ENCODE peak calls at places on chromosome 9, in six cellular contexts. G is K562, W is SK-N-SH, F is A549, X is GM12878, I is H1. E is an unnamed sample.

GRCh38 chr9:115373000-115373709 is 255.2 kb upstream of the TNC start:
- DNase-seq in G (no peak), W (no peak), F (peak), X (peak), I (no peak), E (peak)

GRCh38 chr9:38091310-38092199 is 22.5 kb upstream of the SHB start:
- DNase-seq in G (no peak), W (peak), F (no peak), X (no peak), I (no peak), E (no peak)

GRCh38 chr9:132857601-132858342 is 20.3 kb downstream of the AK8 start:
- DNase-seq in G (peak), W (peak), F (no peak), X (no peak), I (peak), E (no peak)

GRCh38 chr9:135809166-135809565 is 98.2 kb downstream of the CAMSAP1 start:
- DNase-seq in G (no peak), W (no peak), F (no peak), X (no peak), I (no peak), E (no peak)

GRCh38 chr9:26034776-26035175 is 356.5 kb upstream of the TUSC1 start:
- DNase-seq in G (no peak), W (no peak), F (no peak), X (no peak), I (no peak), E (no peak)

GRCh38 chr9:112789493-112789892 is 38.9 kb downstream of the SNX30 start:
- DNase-seq in G (no peak), W (no peak), F (no peak), X (no peak), I (no peak), E (no peak)

GRCh38 chr9:108676344-108676743 is 179.4 kb downstream of the ACTL7B start:
- DNase-seq in G (no peak), W (no peak), F (no peak), X (no peak), I (no peak), E (no peak)

GRCh38 chr9:69411246-69411645 is 86.2 kb downstream of the ENTREP1 start:
- DNase-seq in G (no peak), W (no peak), F (no peak), X (no peak), I (no peak), E (no peak)

GRCh38 chr9:92746567-92747458 is 17.8 kb downstream of the BICD2 start:
- DNase-seq in G (no peak), W (no peak), F (no peak), X (no peak), I (no peak), E (peak)
- TF ChIP-seq CHD2 in G (no peak), W (no peak), F (no peak), X (no peak), I (no peak), E (no peak)

GRCh38 chr9:130696139-130696650 is 2.6 kb downstream of the EXOSC2 start:
- DNase-seq in G (no peak), W (no peak), F (no peak), X (no peak), I (no peak), E (no peak)

GRCh38 chr9:130694205-130694604 is 625 bp downstream of the EXOSC2 start:
- DNase-seq in G (no peak), W (no peak), F (no peak), X (no peak), I (no peak), E (no peak)

GRCh38 chr9:130693101-130693425 is 517 bp upstream of the EXOSC2 start:
- DNase-seq in G (no peak), W (no peak), F (no peak), X (no peak), I (no peak), E (no peak)

GRCh38 chr9:130692365-130692764 is 1.2 kb upstream of the EXOSC2 start:
- DNase-seq in G (no peak), W (peak), F (no peak), X (no peak), I (peak), E (no peak)

DNA sequence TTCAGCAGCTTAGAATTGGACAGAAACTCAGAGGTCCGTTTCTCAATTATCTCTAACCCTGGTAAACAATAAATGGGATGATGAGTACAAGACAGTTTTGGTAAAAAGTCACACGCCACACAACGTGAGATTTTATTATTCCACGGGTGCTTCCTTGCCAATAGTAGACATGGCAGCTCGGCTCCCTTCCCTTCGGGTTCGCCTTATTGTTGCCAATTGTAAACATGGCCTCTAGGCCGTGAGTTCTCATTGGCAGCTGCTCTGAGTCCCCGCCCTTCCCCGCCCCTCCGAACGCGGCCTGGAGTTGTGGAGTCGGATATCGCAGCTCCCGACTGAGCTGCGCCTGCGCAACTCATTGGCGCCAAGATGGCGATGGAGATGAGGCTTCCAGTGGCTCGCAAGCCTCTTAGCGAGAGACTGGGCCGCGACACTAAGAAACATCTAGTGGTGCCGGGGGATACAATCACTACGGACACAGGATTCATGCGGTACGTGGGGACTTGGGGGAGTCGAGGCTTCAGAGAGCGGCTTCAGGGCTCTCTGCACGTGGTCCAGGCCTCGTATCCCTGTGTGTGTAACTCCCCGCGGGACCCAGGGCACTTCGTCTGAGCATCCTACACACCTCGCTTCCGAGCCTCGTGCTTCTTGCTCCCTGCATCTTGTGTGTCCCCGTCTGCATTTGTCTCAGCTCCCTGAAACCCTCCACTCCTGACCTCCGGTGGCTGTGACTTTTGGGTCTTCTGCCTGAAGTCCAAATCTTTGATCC is at the start of gene EXOSC2:
- DNase-seq in G (peak), W (peak), F (peak), X (peak), I (peak), E (peak)
- TF ChIP-seq EP300 in G (no peak), W (no peak), F (no peak), X (no peak), I (no peak), E (no peak)

DNA sequence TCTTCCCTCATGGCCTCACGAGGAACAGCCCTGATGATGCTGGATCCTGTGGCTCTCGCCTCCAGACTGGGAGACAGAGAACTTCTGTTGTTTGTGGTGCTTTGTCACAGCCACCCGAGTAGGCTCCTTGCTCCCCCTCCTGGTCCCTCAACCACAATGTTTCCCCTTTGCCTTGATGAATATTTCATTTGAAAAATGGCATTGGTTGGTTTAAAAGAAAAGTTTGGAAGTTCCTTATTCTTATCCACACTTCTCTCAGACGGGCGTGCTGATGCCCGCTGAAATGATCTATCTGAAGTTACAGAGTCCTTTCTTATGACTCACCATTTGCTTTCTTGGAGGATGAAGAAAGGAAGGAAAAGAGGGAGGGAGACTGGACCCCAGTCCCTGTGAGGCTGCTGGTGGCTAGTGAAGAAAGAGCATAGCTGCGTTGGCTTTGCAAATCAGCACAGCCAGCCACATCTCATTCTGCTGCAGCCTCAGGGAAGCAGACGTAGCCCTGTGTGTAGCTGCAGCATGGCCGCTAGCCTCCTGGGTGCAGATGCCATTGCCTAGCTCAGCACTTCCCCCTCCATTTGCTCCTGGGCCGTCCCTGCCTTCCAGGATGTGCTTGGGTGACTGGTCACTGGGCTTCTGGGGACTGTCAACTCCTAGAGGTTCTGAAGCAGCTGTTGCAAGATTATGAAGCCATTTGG is 185.9 kb downstream of the ERCC6L2 start:
- DNase-seq in G (peak), W (peak), F (peak), X (no peak), I (peak), E (peak)
- TF ChIP-seq CHD2 in G (no peak), W (no peak), F (no peak), X (no peak), I (no peak), E (no peak)

DNA sequence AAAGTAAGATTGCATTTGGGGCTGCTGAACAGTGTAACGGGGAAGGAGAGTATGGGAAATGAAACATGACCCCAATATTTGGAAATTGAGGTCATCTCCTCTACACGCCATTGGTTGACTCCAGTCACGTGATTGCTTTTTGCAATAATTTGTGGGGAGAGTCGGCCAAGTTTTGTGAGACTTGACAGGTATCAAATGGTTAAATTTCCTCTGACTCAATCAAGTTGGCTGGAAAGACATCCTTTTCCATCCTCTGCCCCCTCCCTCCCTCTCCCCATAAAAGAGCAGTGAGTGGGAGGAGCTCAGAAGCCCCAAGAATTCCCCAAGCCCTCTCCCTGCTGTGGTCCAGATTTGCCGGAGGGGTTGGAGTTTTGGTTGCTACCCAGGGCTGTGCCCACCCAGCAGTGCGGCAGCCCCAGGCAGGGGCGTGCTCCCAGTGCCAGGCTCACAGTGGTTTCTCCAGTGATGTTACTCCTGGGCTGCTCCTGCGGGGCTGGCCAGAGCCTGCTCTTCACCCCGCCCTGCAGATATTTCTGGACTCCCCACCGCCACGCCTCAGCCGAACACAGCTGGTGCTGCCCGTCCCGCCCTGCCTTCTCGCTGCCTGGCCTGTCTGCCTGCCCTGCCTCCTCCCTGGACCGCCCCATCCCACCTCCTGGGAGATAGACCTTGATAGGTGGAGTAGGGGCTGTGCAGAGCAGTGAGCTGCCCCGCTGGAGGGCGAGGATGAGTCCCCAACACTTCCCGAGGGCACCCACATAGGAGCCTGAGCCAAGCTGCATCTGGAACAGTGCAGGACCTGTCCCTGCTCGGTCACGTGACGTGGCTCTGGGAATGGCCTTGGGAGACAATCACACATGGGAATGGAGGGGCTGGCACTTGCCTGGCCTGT is 3.4 kb downstream of the COL5A1 start:
- DNase-seq in G (peak), W (peak), F (peak), X (no peak), I (no peak), E (no peak)
- TF ChIP-seq EP300 in G (no peak), W (no peak), F (no peak), X (no peak), I (no peak), E (no peak)

DNA sequence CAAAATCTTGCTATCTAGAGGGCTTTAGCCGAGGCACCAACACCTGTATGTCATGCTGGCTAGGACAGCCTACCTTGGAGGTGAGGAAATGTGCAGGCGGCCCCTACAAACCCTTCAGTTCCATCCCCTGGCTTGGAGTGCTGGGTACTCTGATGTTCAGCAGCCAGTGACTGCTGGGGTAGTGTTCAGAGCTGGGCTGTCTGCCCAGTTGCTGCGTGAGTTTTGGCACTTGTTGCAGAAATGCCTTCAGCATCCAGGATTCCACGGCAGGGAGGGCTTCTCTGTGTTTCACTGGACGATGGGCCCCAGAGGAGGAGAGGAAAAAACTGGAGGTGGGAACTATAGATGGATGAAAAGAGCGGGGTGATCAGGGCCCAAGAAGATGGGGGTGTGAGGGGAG is 10.4 kb downstream of the SWI5 start:
- DNase-seq in G (no peak), W (no peak), F (no peak), X (no peak), I (no peak), E (no peak)
- TF ChIP-seq CHD2 in G (no peak), W (no peak), F (no peak), X (no peak), I (no peak), E (no peak)

DNA sequence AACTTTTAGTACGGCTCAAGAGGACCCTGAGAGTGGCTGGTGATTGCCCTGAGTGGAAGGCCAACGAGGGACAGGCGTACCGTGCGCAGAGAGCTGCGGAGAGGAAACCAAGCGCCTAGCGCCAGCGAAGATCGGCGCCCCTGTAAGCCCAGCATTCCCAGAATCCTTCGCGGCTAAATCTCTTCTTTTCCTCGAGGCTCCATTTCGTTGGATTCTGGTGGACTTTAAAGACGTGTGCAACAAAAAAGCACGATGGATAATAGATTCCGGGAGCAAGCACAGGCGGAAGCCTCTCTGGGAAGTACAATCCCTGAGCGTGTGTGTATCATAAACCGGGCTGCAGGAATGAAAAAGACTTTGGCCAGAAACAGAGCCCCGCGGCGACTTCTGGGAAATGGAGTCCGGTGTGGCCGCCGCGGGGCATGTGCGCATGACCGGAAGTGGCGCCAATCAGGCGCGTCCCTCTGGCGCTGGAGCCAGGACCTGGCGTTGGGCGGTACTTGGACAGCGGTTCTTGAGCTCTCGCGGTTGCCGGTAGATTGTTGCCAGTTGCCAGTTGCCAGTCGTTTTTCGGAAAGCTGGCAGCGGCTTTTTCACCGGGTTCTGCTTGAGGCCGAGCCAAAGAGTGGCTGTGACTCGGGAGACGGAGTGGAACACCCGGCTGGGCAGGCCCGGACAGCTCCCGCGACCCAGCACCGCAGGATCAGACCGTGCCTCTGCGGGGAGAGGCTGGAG is at the start of gene ZNF79:
- DNase-seq in G (peak), W (peak), F (peak), X (peak), I (peak), E (peak)
- TF ChIP-seq EP300 in G (no peak), W (no peak), F (no peak), X (no peak), I (no peak), E (no peak)

DNA sequence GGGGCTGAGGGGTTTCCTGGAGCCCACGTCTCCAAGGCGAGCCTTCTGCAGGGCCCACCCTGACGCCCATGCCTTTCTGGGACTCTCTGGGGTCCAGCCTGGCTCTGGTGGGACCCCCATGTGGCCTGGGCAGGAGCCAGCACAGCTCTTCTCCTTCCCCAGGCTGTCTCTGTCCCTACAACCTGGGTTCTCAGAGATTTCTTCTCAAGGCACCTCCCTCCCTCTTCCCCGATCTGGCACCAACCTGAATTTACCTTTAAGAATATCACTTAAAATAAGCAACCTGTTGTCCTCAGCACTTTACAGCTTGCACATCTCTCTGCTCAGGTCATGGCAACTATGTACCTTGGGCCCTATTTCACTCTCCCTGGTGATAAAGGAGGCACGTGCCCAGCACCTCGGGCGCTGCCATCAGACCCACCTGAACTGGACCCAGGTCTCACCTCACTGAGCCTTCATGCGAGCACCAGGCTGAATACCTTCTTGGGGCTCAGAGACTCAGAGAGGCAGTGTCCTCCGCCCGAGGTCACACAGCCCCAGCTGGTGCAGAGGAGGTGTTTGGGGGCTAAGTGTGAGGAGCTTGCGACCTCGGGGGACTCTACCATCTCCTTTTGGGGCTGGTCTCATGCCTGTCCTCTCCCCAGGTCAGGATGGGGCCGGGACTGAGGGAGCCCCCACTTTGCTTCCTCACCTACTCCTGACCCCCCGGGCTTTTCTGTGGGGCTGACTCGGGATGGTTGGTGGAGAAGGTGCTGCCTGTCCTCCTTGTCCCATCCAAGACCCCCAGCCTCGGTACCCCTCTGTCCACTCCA is 217.8 kb downstream of the C9orf50 start:
- DNase-seq in G (no peak), W (peak), F (no peak), X (no peak), I (no peak), E (no peak)
- TF ChIP-seq CHD2 in G (no peak), W (no peak), F (no peak), X (no peak), I (no peak), E (no peak)